ENCODE peak calls at places on chromosomes 16 and 17, in four cellular contexts. Y is H1, E is IMR-90, G is mesendoderm. H is an unnamed sample.

GRCh38 chr17:48559609-48560451 is 14.9 kb upstream of the HOXB2 start:
- DNase-seq in Y (no peak), E (no peak), G (no peak), H (no peak)

GRCh38 chr16:50245417-50246298 is 20.7 kb upstream of the ADCY7 start:
- DNase-seq in Y (no peak), E (peak), G (peak), H (no peak)

GRCh38 chr16:29820271-29820701 is at the start of gene MVP:
- DNase-seq in Y (no peak), E (peak), G (no peak), H (no peak)

GRCh38 chr17:47717845-47718621 is 15.0 kb upstream of the TBX21 start:
- DNase-seq in Y (no peak), E (no peak), G (no peak), H (no peak)

GRCh38 chr17:68613739-68614298 is 12.7 kb upstream of the FAM20A start:
- DNase-seq in Y (peak), E (no peak), G (peak), H (peak)

GRCh38 chr17:76388966-76389888 is 4.8 kb downstream of the SPHK1 start:
- DNase-seq in Y (no peak), E (no peak), G (no peak), H (peak)

GRCh38 chr16:14491831-14492529 is 138.1 kb downstream of the PARN start:
- DNase-seq in Y (no peak), E (no peak), G (no peak), H (no peak)

GRCh38 chr17:64661731-64661980 is 451 bp downstream of the SMURF2 start:
- DNase-seq in Y (no peak), E (no peak), G (no peak), H (no peak)

GRCh38 chr17:43701318-43701743 is 39.6 kb upstream of the MEOX1 start:
- DNase-seq in Y (no peak), E (peak), G (no peak), H (no peak)

GRCh38 chr16:67563708-67564468 is 1.6 kb downstream of the CTCF start:
- DNase-seq in Y (no peak), E (peak), G (peak), H (no peak)

GRCh38 chr16:31886227-31886626 is 12.6 kb downstream of the ZNF267 start:
- DNase-seq in Y (no peak), E (no peak), G (no peak), H (no peak)

GRCh38 chr17:43142153-43142552 is 17.0 kb upstream of the BRCA1 start:
- DNase-seq in Y (no peak), E (no peak), G (no peak), H (no peak)

GRCh38 chr16:3515897-3516296 is 15.1 kb downstream of the CLUAP1 start:
- DNase-seq in Y (no peak), E (no peak), G (no peak), H (no peak)
- H4K5ac ChIP-seq in Y (no peak), E (no peak), G (no peak), H (no peak)

GRCh38 chr17:81794074-81794476 is 9.9 kb upstream of the GCGR start:
- DNase-seq in Y (no peak), E (no peak), G (no peak), H (no peak)
- H4K5ac ChIP-seq in Y (no peak), E (no peak), G (no peak), H (no peak)

GRCh38 chr16:551210-551609 is 9.0 kb upstream of the PRR35 start:
- DNase-seq in Y (no peak), E (no peak), G (no peak), H (no peak)
- H4K5ac ChIP-seq in Y (no peak), E (no peak), G (no peak), H (no peak)

GRCh38 chr17:2734939-2735338 is 14.5 kb downstream of the CCDC92B start:
- DNase-seq in Y (no peak), E (no peak), G (no peak), H (no peak)

GRCh38 chr17:2735896-2736295 is 13.6 kb downstream of the CCDC92B start:
- DNase-seq in Y (no peak), E (no peak), G (no peak), H (no peak)

GRCh38 chr17:2731807-2732206 is 17.6 kb downstream of the CCDC92B start:
- DNase-seq in Y (no peak), E (no peak), G (no peak), H (no peak)

GRCh38 chr17:2736956-2737355 is 12.5 kb downstream of the CCDC92B start:
- DNase-seq in Y (no peak), E (no peak), G (no peak), H (no peak)

DNA sequence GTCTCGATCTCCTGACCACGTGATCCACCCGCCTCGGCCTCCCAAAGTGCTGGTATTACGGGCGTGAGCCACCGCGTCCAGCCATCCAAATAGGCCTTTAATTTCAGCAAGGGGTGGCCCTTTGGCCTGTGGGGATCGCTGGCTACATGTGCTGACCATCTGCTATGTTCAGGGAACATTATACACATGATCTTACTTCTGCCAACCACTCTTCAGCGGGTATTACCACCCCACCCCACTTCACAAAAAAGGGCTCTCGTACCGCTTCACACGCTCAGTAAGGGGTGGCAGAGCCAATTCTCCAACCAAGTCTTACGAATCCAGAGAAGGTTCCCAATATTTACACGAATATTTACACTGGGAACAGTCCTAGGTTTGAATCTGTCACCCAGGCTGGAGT is 11.8 kb downstream of the CCDC92B start:
- DNase-seq in Y (no peak), E (no peak), G (no peak), H (no peak)
- H4K5ac ChIP-seq in Y (no peak), E (no peak), G (no peak), H (no peak)

GRCh38 chr16:1477033-1477432 is 2.2 kb upstream of the CLCN7 start:
- DNase-seq in Y (no peak), E (no peak), G (no peak), H (no peak)
- H4K5ac ChIP-seq in Y (no peak), E (no peak), G (no peak), H (no peak)

GRCh38 chr17:56902350-56902749 is 11.5 kb downstream of the TRIM25 start:
- DNase-seq in Y (no peak), E (peak), G (peak), H (no peak)
- H4K5ac ChIP-seq in Y (no peak), E (no peak), G (no peak), H (no peak)

GRCh38 chr17:39517224-39517623 is 55.9 kb downstream of the CDK12 start:
- DNase-seq in Y (no peak), E (no peak), G (no peak), H (no peak)

GRCh38 chr17:39507511-39507910 is 46.2 kb downstream of the CDK12 start:
- DNase-seq in Y (no peak), E (no peak), G (no peak), H (no peak)

GRCh38 chr17:39508987-39509386 is 47.7 kb downstream of the CDK12 start:
- DNase-seq in Y (no peak), E (no peak), G (no peak), H (no peak)

GRCh38 chr17:39513915-39514314 is 52.6 kb downstream of the CDK12 start:
- DNase-seq in Y (no peak), E (no peak), G (no peak), H (no peak)

DNA sequence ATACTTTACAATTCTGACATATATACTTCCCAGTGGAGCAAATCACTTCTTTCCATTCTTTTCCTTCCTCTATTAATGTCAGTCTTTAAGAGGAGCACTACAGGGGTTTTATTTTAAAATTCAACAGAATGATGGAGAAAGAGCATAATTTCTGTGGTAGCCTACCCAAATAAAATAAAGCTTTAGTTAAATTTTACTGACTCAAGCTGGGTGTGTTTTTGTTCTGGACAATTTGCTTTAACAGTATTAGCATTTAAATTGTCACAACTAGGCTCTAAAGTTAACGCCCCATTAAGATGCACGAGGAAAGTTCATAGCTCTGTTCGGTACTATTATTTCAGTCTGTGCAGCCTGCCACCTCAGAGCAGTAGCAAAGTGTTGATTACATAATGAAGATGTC is 52.0 kb downstream of the CDK12 start:
- DNase-seq in Y (no peak), E (no peak), G (no peak), H (no peak)
- H4K5ac ChIP-seq in Y (no peak), E (no peak), G (no peak), H (no peak)

DNA sequence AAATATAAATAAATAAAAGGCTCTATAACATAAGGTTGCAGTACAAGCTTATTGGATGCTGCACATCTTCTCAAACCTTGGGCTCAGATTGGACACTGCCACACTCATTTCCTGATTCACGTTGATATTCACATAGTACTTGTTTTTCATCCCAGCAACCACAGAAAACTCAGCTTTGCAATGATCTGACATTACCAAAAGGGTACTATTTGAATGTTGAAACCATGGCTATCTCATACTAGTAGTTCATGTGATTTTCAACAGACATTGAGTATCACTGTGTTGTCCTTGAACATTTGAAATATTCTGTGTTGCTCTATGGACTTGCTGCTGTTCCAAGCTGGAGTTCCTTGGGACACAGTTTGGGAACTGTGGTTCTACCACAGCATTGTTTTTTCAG is 14.0 kb upstream of the DDX52 start:
- DNase-seq in Y (no peak), E (no peak), G (no peak), H (no peak)
- H4K5ac ChIP-seq in Y (no peak), E (no peak), G (no peak), H (no peak)

GRCh38 chr16:70399951-70400350 is 38.9 kb downstream of the ST3GAL2 start:
- DNase-seq in Y (no peak), E (no peak), G (no peak), H (no peak)

GRCh38 chr16:70396209-70396904 is 42.5 kb downstream of the ST3GAL2 start:
- DNase-seq in Y (no peak), E (peak), G (peak), H (no peak)

GRCh38 chr16:70399326-70399725 is 39.6 kb downstream of the ST3GAL2 start:
- DNase-seq in Y (no peak), E (no peak), G (no peak), H (no peak)

GRCh38 chr16:70395345-70395901 is 43.5 kb downstream of the ST3GAL2 start:
- DNase-seq in Y (peak), E (peak), G (peak), H (peak)

GRCh38 chr16:70398177-70398743 is 40.6 kb downstream of the ST3GAL2 start:
- DNase-seq in Y (no peak), E (no peak), G (no peak), H (no peak)
- H4K5ac ChIP-seq in Y (no peak), E (no peak), G (no peak), H (no peak)

GRCh38 chr16:12425134-12425941 is 378.3 kb downstream of the CPPED1 start:
- DNase-seq in Y (no peak), E (no peak), G (peak), H (no peak)
- H4K5ac ChIP-seq in Y (no peak), E (no peak), G (no peak), H (no peak)